ENCODE peak calls at places on chromosomes 4 and X, in seven cellular contexts. M is epithelial cell of esophagus, J is stomach, U is psoas muscle, W is tibial artery, O is GM23248, Z is kidney. S is an unnamed sample.

GRCh38 chr4:83536649-83537352 is 893 bp downstream of the GPAT3 start:
- DNase-seq in M (no peak), J (no peak), U (peak; percentile 14), W (no peak), O (peak; percentile 18), Z (no peak), S (no peak)

GRCh38 chr4:2432991-2433530 is 14.3 kb downstream of the CFAP99 start:
- DNase-seq in M (no peak), J (no peak), U (peak; percentile 43), W (peak; percentile 57), O (peak; percentile 22), Z (peak; percentile 87), S (no peak)

GRCh38 chrX:105013719-105014118 is 206.8 kb downstream of the TEX13A start:
- DNase-seq in M (no peak), J (no peak), U (no peak), W (no peak), O (no peak), Z (no peak), S (no peak)

GRCh38 chrX:96183843-96184242 is 500.8 kb upstream of the DIAPH2 start:
- DNase-seq in M (no peak), J (no peak), U (no peak), W (no peak), O (peak; percentile 14), Z (no peak), S (no peak)

GRCh38 chrX:150977411-150978162 is 5.5 kb upstream of the HMGB3 start:
- DNase-seq in M (no peak), J (no peak), U (no peak), W (no peak), O (no peak), Z (no peak), S (peak; percentile 29)

GRCh38 chr4:182318256-182318655 is 75.1 kb downstream of the TENM3 start:
- DNase-seq in M (peak; percentile 34), J (no peak), U (no peak), W (no peak), O (no peak), Z (no peak), S (no peak)

GRCh38 chr4:54025582-54025981 is 38.8 kb downstream of the CHIC2 start:
- DNase-seq in M (no peak), J (no peak), U (no peak), W (no peak), O (no peak), Z (no peak), S (no peak)

GRCh38 chr4:147760695-147761094 is 28.8 kb downstream of the ARHGAP10 start:
- DNase-seq in M (no peak), J (peak; percentile 72), U (no peak), W (peak; percentile 76), O (no peak), Z (no peak), S (peak; percentile 86)

GRCh38 chrX:122279746-122280145 is 904.3 kb upstream of the GRIA3 start:
- DNase-seq in M (no peak), J (no peak), U (no peak), W (no peak), O (no peak), Z (no peak), S (no peak)

GRCh38 chr4:118141240-118141639 is 107.0 kb downstream of the NDST3 start:
- DNase-seq in M (no peak), J (no peak), U (no peak), W (no peak), O (no peak), Z (no peak), S (no peak)

GRCh38 chr4:143700060-143700419 is 435 bp downstream of the FREM3 start:
- DNase-seq in M (no peak), J (no peak), U (peak; percentile 20), W (no peak), O (peak; percentile 75), Z (no peak), S (peak; percentile 71)

GRCh38 chr4:55409468-55410171 is 13.9 kb downstream of the TMEM165 start:
- DNase-seq in M (no peak), J (no peak), U (no peak), W (no peak), O (peak; percentile 59), Z (no peak), S (no peak)

GRCh38 chr4:110106946-110107325 is 91.5 kb downstream of the ELOVL6 start:
- DNase-seq in M (peak; percentile 69), J (no peak), U (no peak), W (no peak), O (peak; percentile 79), Z (no peak), S (no peak)

GRCh38 chr4:2927016-2927695 is 36.0 kb downstream of the NOP14 start:
- DNase-seq in M (no peak), J (peak; percentile 22), U (no peak), W (peak; percentile 56), O (no peak), Z (peak; percentile 65), S (no peak)

GRCh38 chr4:158566860-158567259 is 45.2 kb downstream of the RXFP1 start:
- DNase-seq in M (no peak), J (no peak), U (no peak), W (no peak), O (no peak), Z (peak; percentile 53), S (no peak)

GRCh38 chr4:16705341-16705740 is 193.1 kb downstream of the LDB2 start:
- DNase-seq in M (no peak), J (no peak), U (no peak), W (no peak), O (no peak), Z (no peak), S (no peak)

GRCh38 chr4:38563703-38564490 is 100.1 kb upstream of the KLF3 start:
- DNase-seq in M (no peak), J (no peak), U (no peak), W (no peak), O (no peak), Z (no peak), S (no peak)

GRCh38 chr4:2835978-2836377 is 7.7 kb upstream of the ADD1 start:
- DNase-seq in M (no peak), J (peak; percentile 19), U (no peak), W (no peak), O (no peak), Z (peak; percentile 65), S (peak; percentile 58)

GRCh38 chr4:112130903-112131302 is 14.4 kb upstream of the FAM241A start:
- DNase-seq in M (peak; percentile 21), J (no peak), U (no peak), W (no peak), O (peak; percentile 37), Z (no peak), S (no peak)

GRCh38 chr4:112128452-112128851 is 16.8 kb upstream of the FAM241A start:
- DNase-seq in M (no peak), J (no peak), U (no peak), W (no peak), O (no peak), Z (no peak), S (no peak)

GRCh38 chr4:112127048-112127637 is 18.1 kb upstream of the FAM241A start:
- DNase-seq in M (no peak), J (no peak), U (no peak), W (no peak), O (peak; percentile 21), Z (no peak), S (no peak)

GRCh38 chr4:112125416-112125815 is 19.8 kb upstream of the FAM241A start:
- DNase-seq in M (no peak), J (no peak), U (no peak), W (no peak), O (no peak), Z (no peak), S (no peak)

DNA sequence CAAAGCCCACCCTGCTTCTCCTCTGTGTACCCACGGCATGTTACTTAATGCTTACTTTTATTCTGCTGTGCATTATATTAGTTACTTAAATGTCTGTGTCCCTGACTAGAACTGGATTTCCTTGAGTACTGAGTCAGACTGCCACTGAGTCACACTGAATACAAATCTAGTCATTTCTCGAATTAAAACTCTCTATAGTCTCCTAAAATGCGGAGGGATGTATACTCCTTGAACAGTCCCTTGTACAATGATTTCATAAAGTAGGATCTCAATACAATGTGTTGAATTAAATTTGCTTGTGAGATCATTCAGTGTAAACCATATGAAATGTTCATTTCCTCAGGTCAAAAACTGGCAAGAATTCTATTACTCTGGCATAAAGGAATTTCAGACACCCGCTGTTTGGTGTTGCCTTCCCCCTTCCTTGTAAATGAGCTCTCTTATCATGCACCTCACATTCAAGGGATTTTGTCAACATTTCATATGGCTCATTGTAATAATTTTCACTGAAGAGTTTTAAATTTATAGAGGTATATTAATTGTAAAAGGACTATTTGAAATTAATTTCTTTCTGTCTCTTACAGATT is 17.4 kb upstream of the FAM241A start:
- DNase-seq in M (peak; percentile 74), J (no peak), U (no peak), W (no peak), O (peak; percentile 77), Z (no peak), S (no peak)
- H3K4me3 ChIP-seq in M (no peak overlapping the region), J (no peak overlapping the region), U (no peak overlapping the region), W (no peak overlapping the region), O (peak overlapping the region; percentile 32), Z (no peak overlapping the region), S (no peak overlapping the region)

GRCh38 chr4:137203601-137204000 is 328.7 kb downstream of the PCDH18 start:
- DNase-seq in M (no peak), J (no peak), U (no peak), W (no peak), O (peak; percentile 76), Z (no peak), S (no peak)

GRCh38 chr4:137198791-137199190 is 333.5 kb downstream of the PCDH18 start:
- DNase-seq in M (no peak), J (no peak), U (no peak), W (no peak), O (no peak), Z (no peak), S (no peak)

GRCh38 chr4:137200322-137200721 is 332.0 kb downstream of the PCDH18 start:
- DNase-seq in M (no peak), J (no peak), U (no peak), W (no peak), O (no peak), Z (no peak), S (no peak)
- H3K4me3 ChIP-seq in M (no peak overlapping the region), J (no peak overlapping the region), U (no peak overlapping the region), W (no peak overlapping the region), O (no peak overlapping the region), Z (peak overlapping the region; percentile 22), S (no peak overlapping the region)

GRCh38 chrX:123860983-123861382 is 1.1 kb downstream of the XIAP start:
- DNase-seq in M (peak; percentile 28), J (no peak), U (no peak), W (no peak), O (peak; percentile 35), Z (no peak), S (no peak)
- H3K4me3 ChIP-seq in M (peak overlapping the region; percentile 67), J (peak overlapping the region; percentile 67), U (peak overlapping the region; percentile 69), W (peak overlapping the region; percentile 66), O (peak overlapping the region; percentile 99), Z (peak overlapping the region; percentile 85), S (peak overlapping the region; percentile 46)

GRCh38 chr4:46388860-46389259 is 1.1 kb downstream of the GABRA2 start:
- DNase-seq in M (no peak), J (no peak), U (no peak), W (no peak), O (no peak), Z (no peak), S (no peak)

GRCh38 chr4:46392421-46392820 is 2.5 kb upstream of the GABRA2 start:
- DNase-seq in M (peak; percentile 28), J (no peak), U (no peak), W (no peak), O (no peak), Z (no peak), S (no peak)

GRCh38 chr4:46389301-46389761 is 597 bp downstream of the GABRA2 start:
- DNase-seq in M (peak; percentile 1), J (no peak), U (no peak), W (no peak), O (peak; percentile 6), Z (no peak), S (no peak)

GRCh38 chr4:46387956-46388355 is 2.0 kb downstream of the GABRA2 start:
- DNase-seq in M (no peak), J (no peak), U (no peak), W (no peak), O (no peak), Z (no peak), S (no peak)

GRCh38 chr4:46390353-46391058 is 578 bp upstream of the GABRA2 start:
- DNase-seq in M (no peak), J (no peak), U (no peak), W (no peak), O (no peak), Z (peak; percentile 59), S (no peak)
- H3K4me3 ChIP-seq in M (no peak overlapping the region), J (peak overlapping the region; percentile 40), U (peak overlapping the region; percentile 42), W (peak overlapping the region; percentile 37), O (no peak overlapping the region), Z (peak overlapping the region; percentile 51), S (peak overlapping the region; percentile 47)